ENCODE peak calls at places on chromosomes 4 and X, in six cellular contexts. D, B, O, W, P and S are unnamed samples.

GRCh38 chrX:40012800-40013682 is 84.7 kb downstream of the BCOR start:
- DNase-seq in P (peak; percentile 49), D (no peak), B (peak; percentile 77), W (peak; percentile 52), O (peak; percentile 35), S (peak; percentile 6)

GRCh38 chr4:2305766-2306501 is 44.0 kb upstream of the MXD4 start:
- DNase-seq in B (no peak), P (no peak), D (no peak), W (no peak), O (no peak), S (no peak)

GRCh38 chrX:70255452-70255851 is 4.6 kb downstream of the P2RY4 start:
- DNase-seq in W (no peak), D (no peak), P (no peak), B (no peak), O (no peak), S (no peak)

GRCh38 chr4:185227131-185227551 is 17.7 kb downstream of the SNX25 start:
- DNase-seq in D (no peak), P (no peak), O (no peak), B (no peak), W (no peak), S (no peak)

GRCh38 chrX:56314334-56314733 is 82.2 kb downstream of the KLF8 start:
- DNase-seq in D (no peak), P (no peak), O (no peak), B (no peak), W (no peak), S (no peak)

GRCh38 chrX:38400401-38400910 is 48.1 kb downstream of the OTC start:
- DNase-seq in B (no peak), D (no peak), P (no peak), O (no peak), W (no peak), S (no peak)

GRCh38 chr4:165666836-165667235 is 206.2 kb upstream of the TLL1 start:
- DNase-seq in O (no peak), P (no peak), D (no peak), B (no peak), W (no peak), S (no peak)

GRCh38 chrX:70402721-70403120 is 20.4 kb upstream of the GDPD2 start:
- DNase-seq in W (no peak), D (no peak), P (no peak), O (no peak), B (no peak), S (no peak)

GRCh38 chr4:125368684-125369083 is 53.9 kb downstream of the FAT4 start:
- DNase-seq in D (no peak), B (no peak), O (no peak), W (peak; percentile 20), P (peak; percentile 55), S (no peak)

GRCh38 chrX:106905064-106905708 is 2.0 kb upstream of the RIPPLY1 start:
- DNase-seq in B (no peak), W (no peak), D (no peak), O (no peak), P (no peak), S (no peak)